ENCODE peak calls at places on chromosomes 12 and 14, in six cellular contexts. One of them, this sample, is unnamed.

GRCh38 chr14:54730156-54730961 is 163.4 kb downstream of the SAMD4A start:
- DNase-seq in heart left ventricle: no peak
- DNase-seq in GM23248: peak; percentile 73
- DNase-seq in ELR: peak; percentile 45
- DNase-seq in upper lobe of right lung: no peak
- DNase-seq in H54: no peak
- DNase-seq in this sample: no peak

GRCh38 chr12:76636141-76636692 is 76.6 kb upstream of the OSBPL8 start:
- DNase-seq in heart left ventricle: no peak
- DNase-seq in GM23248: no peak
- DNase-seq in ELR: peak; percentile 68
- DNase-seq in upper lobe of right lung: no peak
- DNase-seq in H54: no peak
- DNase-seq in this sample: no peak

GRCh38 chr12:109165599-109165998 is 49.2 kb downstream of the ACACB start:
- DNase-seq in heart left ventricle: no peak
- DNase-seq in GM23248: peak; percentile 44
- DNase-seq in ELR: peak; percentile 50
- DNase-seq in upper lobe of right lung: no peak
- DNase-seq in H54: peak; percentile 19
- DNase-seq in this sample: no peak

GRCh38 chr14:103703433-103704385 is 11.5 kb downstream of the XRCC3 start:
- DNase-seq in heart left ventricle: no peak
- DNase-seq in GM23248: no peak
- DNase-seq in ELR: no peak
- DNase-seq in upper lobe of right lung: no peak
- DNase-seq in H54: no peak
- DNase-seq in this sample: no peak

GRCh38 chr12:112425582-112426382 is 7.0 kb downstream of the PTPN11 start:
- DNase-seq in heart left ventricle: no peak
- DNase-seq in GM23248: no peak
- DNase-seq in ELR: no peak
- DNase-seq in upper lobe of right lung: no peak
- DNase-seq in H54: no peak
- DNase-seq in this sample: no peak

GRCh38 chr14:98177551-98177950 is 1094.4 kb downstream of the BCL11B start:
- DNase-seq in heart left ventricle: no peak
- DNase-seq in GM23248: no peak
- DNase-seq in ELR: no peak
- DNase-seq in upper lobe of right lung: no peak
- DNase-seq in H54: no peak
- DNase-seq in this sample: no peak

GRCh38 chr12:54678131-54678530 is 30.0 kb upstream of the DCD start:
- DNase-seq in heart left ventricle: no peak
- DNase-seq in GM23248: no peak
- DNase-seq in ELR: no peak
- DNase-seq in upper lobe of right lung: no peak
- DNase-seq in H54: no peak
- DNase-seq in this sample: no peak

GRCh38 chr12:88431245-88431644 is 149.0 kb downstream of the KITLG start:
- DNase-seq in heart left ventricle: no peak
- DNase-seq in GM23248: no peak
- DNase-seq in ELR: peak; percentile 19
- DNase-seq in upper lobe of right lung: no peak
- DNase-seq in H54: no peak
- DNase-seq in this sample: no peak

GRCh38 chr12:70540996-70541395 is 96.2 kb downstream of the PTPRB start:
- DNase-seq in heart left ventricle: no peak
- DNase-seq in GM23248: no peak
- DNase-seq in ELR: no peak
- DNase-seq in upper lobe of right lung: no peak
- DNase-seq in H54: no peak
- DNase-seq in this sample: no peak

GRCh38 chr12:12718853-12719252 is 1.7 kb downstream of the CDKN1B start:
- DNase-seq in heart left ventricle: no peak
- DNase-seq in GM23248: peak; percentile 60
- DNase-seq in ELR: peak; percentile 62
- DNase-seq in upper lobe of right lung: no peak
- DNase-seq in H54: no peak
- DNase-seq in this sample: no peak

GRCh38 chr14:52267501-52268190 is at the start of gene PTGDR:
- DNase-seq in heart left ventricle: peak; percentile 47
- DNase-seq in GM23248: peak; percentile 53
- DNase-seq in ELR: no peak
- DNase-seq in upper lobe of right lung: peak; percentile 64
- DNase-seq in H54: no peak
- DNase-seq in this sample: no peak

GRCh38 chr12:91566328-91567099 is 383.9 kb upstream of the DCN start:
- DNase-seq in heart left ventricle: no peak
- DNase-seq in GM23248: no peak
- DNase-seq in ELR: no peak
- DNase-seq in upper lobe of right lung: no peak
- DNase-seq in H54: no peak
- DNase-seq in this sample: no peak

GRCh38 chr12:20404576-20405346 is 36.4 kb downstream of the PDE3A start:
- DNase-seq in heart left ventricle: no peak
- DNase-seq in GM23248: no peak
- DNase-seq in ELR: peak; percentile 19
- DNase-seq in upper lobe of right lung: no peak
- DNase-seq in H54: no peak
- DNase-seq in this sample: peak; percentile 70

GRCh38 chr12:112820796-112821195 is 29.2 kb downstream of the RPH3A start:
- DNase-seq in heart left ventricle: no peak
- DNase-seq in GM23248: no peak
- DNase-seq in ELR: no peak
- DNase-seq in upper lobe of right lung: no peak
- DNase-seq in H54: no peak
- DNase-seq in this sample: no peak

GRCh38 chr12:123384318-123384993 is 524 bp downstream of the KMT5A start:
- DNase-seq in heart left ventricle: peak; percentile 37
- DNase-seq in GM23248: peak; percentile 74
- DNase-seq in ELR: peak; percentile 63
- DNase-seq in upper lobe of right lung: no peak
- DNase-seq in H54: no peak
- DNase-seq in this sample: no peak

GRCh38 chr12:122830517-122831214 is 4.6 kb upstream of the HIP1R start:
- DNase-seq in heart left ventricle: no peak
- DNase-seq in GM23248: peak; percentile 94
- DNase-seq in ELR: peak; percentile 97
- DNase-seq in upper lobe of right lung: no peak
- DNase-seq in H54: peak; percentile 81
- DNase-seq in this sample: no peak

GRCh38 chr12:115243933-115244628 is 560.1 kb upstream of the TBX3 start:
- DNase-seq in heart left ventricle: no peak
- DNase-seq in GM23248: no peak
- DNase-seq in ELR: no peak
- DNase-seq in upper lobe of right lung: no peak
- DNase-seq in H54: no peak
- DNase-seq in this sample: no peak

GRCh38 chr12:109277899-109278762 is 31.0 kb downstream of the FOXN4 start:
- DNase-seq in heart left ventricle: no peak
- DNase-seq in GM23248: peak; percentile 40
- DNase-seq in ELR: no peak
- DNase-seq in upper lobe of right lung: no peak
- DNase-seq in H54: no peak
- DNase-seq in this sample: no peak

GRCh38 chr12:77131977-77132490 is 66.7 kb upstream of the E2F7 start:
- DNase-seq in heart left ventricle: no peak
- DNase-seq in GM23248: no peak
- DNase-seq in ELR: no peak
- DNase-seq in upper lobe of right lung: no peak
- DNase-seq in H54: no peak
- DNase-seq in this sample: no peak

GRCh38 chr12:62692884-62693283 is 226.3 kb downstream of the MON2 start:
- DNase-seq in heart left ventricle: no peak
- DNase-seq in GM23248: peak; percentile 67
- DNase-seq in ELR: peak; percentile 88
- DNase-seq in upper lobe of right lung: no peak
- DNase-seq in H54: no peak
- DNase-seq in this sample: no peak

GRCh38 chr12:132543298-132544172 is 53.6 kb downstream of the FBRSL1 start:
- DNase-seq in heart left ventricle: no peak
- DNase-seq in GM23248: no peak
- DNase-seq in ELR: no peak
- DNase-seq in upper lobe of right lung: no peak
- DNase-seq in H54: no peak
- DNase-seq in this sample: no peak

GRCh38 chr12:15005064-15005463 is 32.2 kb downstream of the PDE6H start:
- DNase-seq in heart left ventricle: no peak
- DNase-seq in GM23248: no peak
- DNase-seq in ELR: no peak
- DNase-seq in upper lobe of right lung: no peak
- DNase-seq in H54: no peak
- DNase-seq in this sample: no peak

GRCh38 chr14:104342435-104343293 is 204.3 kb downstream of the KIF26A start:
- DNase-seq in heart left ventricle: no peak
- DNase-seq in GM23248: no peak
- DNase-seq in ELR: no peak
- DNase-seq in upper lobe of right lung: peak; percentile 60
- DNase-seq in H54: no peak
- DNase-seq in this sample: no peak

GRCh38 chr12:122130150-122130549 is 43.9 kb downstream of the IL31 start:
- DNase-seq in heart left ventricle: no peak
- DNase-seq in GM23248: peak; percentile 38
- DNase-seq in ELR: peak; percentile 89
- DNase-seq in upper lobe of right lung: no peak
- DNase-seq in H54: peak; percentile 90
- DNase-seq in this sample: no peak

GRCh38 chr12:130838284-130838950 is 633 bp downstream of the STX2 start:
- DNase-seq in heart left ventricle: peak; percentile 50
- DNase-seq in GM23248: peak; percentile 64
- DNase-seq in ELR: peak; percentile 34
- DNase-seq in upper lobe of right lung: no peak
- DNase-seq in H54: peak; percentile 29
- DNase-seq in this sample: no peak

This sample was measured in right atrium auricular region.